ENCODE peak calls at places on chromosomes 12 and 14, in five cellular contexts. R is GOT3, A is NCI-H2081, C is ovary, U is spleen. G is an unnamed sample.

GRCh38 chr14:87397499-87397898 is 595.5 kb downstream of the GALC start:
- DNase-seq in A (no peak), R (no peak), C (no peak), U (no peak), G (no peak)

GRCh38 chr14:33435911-33436310 is 497.2 kb downstream of the NPAS3 start:
- DNase-seq in R (no peak), C (no peak), A (no peak), U (no peak), G (no peak)

GRCh38 chr12:54352022-54352531 is 12.2 kb downstream of the GPR84 start:
- DNase-seq in R (no peak), C (peak), A (peak), U (no peak), G (peak)

GRCh38 chr14:49019467-49020100 is 566.6 kb downstream of the RPS29 start:
- DNase-seq in U (no peak), R (no peak), C (no peak), A (no peak), G (no peak)

GRCh38 chr14:70831382-70831781 is 22.1 kb upstream of the MAP3K9 start:
- DNase-seq in C (no peak), U (no peak), A (no peak), R (no peak), G (no peak)

GRCh38 chr14:105880616-105881015 is 354.2 kb downstream of the TMEM121 start:
- DNase-seq in C (no peak), U (peak), A (no peak), R (no peak), G (no peak)

GRCh38 chr14:71214241-71214640 is 307.0 kb downstream of the PCNX1 start:
- DNase-seq in A (no peak), R (no peak), U (no peak), C (no peak), G (no peak)

GRCh38 chr12:24948816-24949722 is at the start of gene BCAT1:
- DNase-seq in A (peak), R (peak), U (peak), C (peak), G (no peak)

GRCh38 chr14:105525861-105526780 is at the start of gene TMEM121:
- DNase-seq in R (no peak), C (peak), A (peak), U (peak), G (no peak)

GRCh38 chr12:121705514-121705913 is 7.0 kb upstream of the TMEM120B start:
- DNase-seq in U (no peak), C (no peak), R (no peak), A (no peak), G (no peak)

GRCh38 chr14:104728631-104729030 is 4.6 kb downstream of the ADSS1 start:
- DNase-seq in R (no peak), A (no peak), U (no peak), C (no peak), G (no peak)

GRCh38 chr12:2264622-2265306 is 212.0 kb downstream of the CACNA1C start:
- DNase-seq in R (peak), U (no peak), C (peak), A (no peak), G (no peak)

GRCh38 chr12:110661337-110661972 is 27.5 kb downstream of the HVCN1 start:
- DNase-seq in R (no peak), C (no peak), U (peak), A (no peak), G (no peak)

GRCh38 chr14:41799817-41800216 is 193.1 kb downstream of the LRFN5 start:
- DNase-seq in C (no peak), R (no peak), U (no peak), A (no peak), G (no peak)

GRCh38 chr12:88108021-88108420 is 33.9 kb downstream of the CEP290 start:
- DNase-seq in U (no peak), R (no peak), C (no peak), A (no peak), G (no peak)

GRCh38 chr12:6787309-6787708 is 2.0 kb upstream of the CD4 start:
- DNase-seq in R (no peak), U (peak), C (no peak), A (no peak), G (no peak)

GRCh38 chr14:66359500-66359899 is 126.7 kb upstream of the CCDC196 start:
- DNase-seq in R (no peak), A (peak), C (no peak), U (no peak), G (peak)

GRCh38 chr12:41189395-41190251 is 1.5 kb downstream of the PDZRN4 start:
- DNase-seq in A (no peak), R (no peak), U (no peak), C (peak), G (no peak)

GRCh38 chr12:85369365-85370154 is 89.5 kb downstream of the ALX1 start:
- DNase-seq in C (no peak), A (peak), U (no peak), R (no peak), G (no peak)

GRCh38 chr12:98002887-98003493 is 512.4 kb upstream of the TMPO start:
- DNase-seq in A (peak), C (no peak), R (no peak), U (no peak), G (no peak)

GRCh38 chr14:91369628-91370445 is 47.8 kb downstream of the CCDC88C start:
- DNase-seq in R (no peak), U (no peak), C (no peak), A (peak), G (no peak)

GRCh38 chr12:49539406-49540228 is 787 bp downstream of the KCNH3 start:
- DNase-seq in A (no peak), U (peak), R (no peak), C (no peak), G (no peak)

GRCh38 chr12:30257614-30258013 is 438.1 kb downstream of the IPO8 start:
- DNase-seq in U (no peak), C (no peak), R (no peak), A (no peak), G (no peak)

GRCh38 chr12:53928054-53928879 is 10.4 kb upstream of the HOXC13 start:
- DNase-seq in A (no peak), C (no peak), U (no peak), R (no peak), G (no peak)

GRCh38 chr12:132711169-132711843 is 664 bp downstream of the PGAM5 start:
- DNase-seq in U (no peak), R (no peak), C (no peak), A (no peak), G (no peak)

GRCh38 chr12:5203274-5203673 is 159.6 kb downstream of the KCNA5 start:
- DNase-seq in U (no peak), A (no peak), C (no peak), R (no peak), G (no peak)

GRCh38 chr14:19823178-19823577 is 19.6 kb downstream of the OR4N2 start:
- DNase-seq in R (no peak), U (no peak), C (no peak), A (no peak), G (no peak)

GRCh38 chr12:11795192-11795909 is 145.9 kb downstream of the ETV6 start:
- DNase-seq in C (no peak), R (no peak), A (no peak), U (no peak), G (no peak)

GRCh38 chr12:113075137-113075683 is 18.7 kb downstream of the DTX1 start:
- DNase-seq in U (peak), R (no peak), C (no peak), A (peak), G (no peak)

GRCh38 chr12:63916561-63917476 is 72.3 kb downstream of the SRGAP1 start:
- DNase-seq in R (no peak), A (no peak), C (no peak), U (no peak), G (no peak)

GRCh38 chr12:3177778-3178435 is 100.7 kb downstream of the TSPAN9 start:
- DNase-seq in R (no peak), U (no peak), C (no peak), A (no peak), G (no peak)

GRCh38 chr12:106956048-106956935 is 585 bp downstream of the TMEM263 start:
- DNase-seq in A (peak), C (peak), U (peak), R (peak), G (no peak)

G was measured in cerebellar nuclear complex.